ENCODE peak calls at places on chromosomes 11 and 22, in ten cellular contexts. J is RWPE1; N is activated T-cell treated with anti-CD3 and anti-CD28 coated beads, Interleukin-2, amount 50 U/mL, for 24 hours; G is adrenal gland; A is chondrocyte; Z is stimulated activated CD4-positive, alpha-beta T cell treated with anti-CD3 and anti-CD28 coated beads, Interleukin-2, amount 100 ng/mL, for 24 hours; Q is KG1; O is NCI-H226; Y is glomerular endothelial cell; W is frontal cortex. P is an unnamed sample.

GRCh38 chr11:1453611-1454386 is 32.8 kb downstream of the MOB2 start:
- DNase-seq in J (peak; percentile 56), N (no peak), G (no peak), A (no peak), Z (no peak), Q (no peak), O (no peak), Y (no peak), W (no peak), P (no peak)

GRCh38 chr22:49997932-49998717 is 14.4 kb downstream of the IL17REL start:
- DNase-seq in J (no peak), N (peak; percentile 31), G (no peak), A (peak; percentile 84), Z (no peak), Q (no peak), O (no peak), Y (no peak), W (no peak), P (no peak)

GRCh38 chr11:8948901-8949300 is 6.1 kb upstream of the ASCL3 start:
- DNase-seq in J (no peak), N (no peak), G (no peak), A (no peak), Z (no peak), Q (no peak), O (no peak), Y (no peak), W (no peak), P (no peak)

GRCh38 chr22:17629646-17630045 is 1.1 kb upstream of the ATP6V1E1 start:
- DNase-seq in J (no peak), N (no peak), G (no peak), A (no peak), Z (no peak), Q (no peak), O (no peak), Y (no peak), W (no peak), P (no peak)

GRCh38 chr11:8233691-8234424 is 29.8 kb downstream of the LMO1 start:
- DNase-seq in J (peak; percentile 90), N (no peak), G (peak; percentile 42), A (no peak), Z (no peak), Q (no peak), O (peak; percentile 61), Y (no peak), W (no peak), P (no peak)

GRCh38 chr11:33695051-33695566 is 5.5 kb downstream of the C11orf91 start:
- DNase-seq in J (no peak), N (no peak), G (no peak), A (no peak), Z (no peak), Q (no peak), O (no peak), Y (no peak), W (no peak), P (peak; percentile 98)

GRCh38 chr11:76323804-76324203 is 57.1 kb downstream of the THAP12 start:
- DNase-seq in J (no peak), N (no peak), G (no peak), A (peak; percentile 38), Z (no peak), Q (no peak), O (no peak), Y (no peak), W (no peak), P (no peak)

GRCh38 chr11:2519879-2520735 is 75.3 kb downstream of the KCNQ1 start:
- DNase-seq in J (no peak), N (peak; percentile 23), G (no peak), A (peak; percentile 82), Z (peak; percentile 11), Q (no peak), O (no peak), Y (no peak), W (no peak), P (no peak)

GRCh38 chr11:122074022-122074421 is 42.0 kb downstream of the BLID start:
- DNase-seq in J (no peak), N (no peak), G (no peak), A (no peak), Z (no peak), Q (no peak), O (no peak), Y (no peak), W (no peak), P (no peak)

GRCh38 chr11:94543695-94544581 is at the start of gene FUT4:
- DNase-seq in J (peak; percentile 81), N (peak; percentile 87), G (peak; percentile 88), A (peak; percentile 94), Z (peak; percentile 73), Q (peak; percentile 89), O (peak; percentile 85), Y (no peak), W (peak; percentile 79), P (peak; percentile 56)

GRCh38 chr22:17824452-17824851 is 50.2 kb upstream of the BID start:
- DNase-seq in J (no peak), N (no peak), G (no peak), A (no peak), Z (no peak), Q (no peak), O (no peak), Y (no peak), W (no peak), P (no peak)

GRCh38 chr11:126816655-126817054 is 183.9 kb downstream of the KIRREL3 start:
- DNase-seq in J (no peak), N (no peak), G (no peak), A (no peak), Z (no peak), Q (no peak), O (no peak), Y (no peak), W (no peak), P (no peak)

GRCh38 chr11:102115557-102115956 is 5.3 kb downstream of the YAP1 start:
- DNase-seq in J (no peak), N (no peak), G (no peak), A (no peak), Z (no peak), Q (no peak), O (no peak), Y (no peak), W (no peak), P (no peak)

GRCh38 chr11:115958089-115959000 is 454.1 kb upstream of the CADM1 start:
- DNase-seq in J (no peak), N (no peak), G (no peak), A (no peak), Z (no peak), Q (no peak), O (no peak), Y (no peak), W (no peak), P (no peak)

GRCh38 chr11:122852071-122852831 is 14.0 kb downstream of the CRTAM start:
- DNase-seq in J (no peak), N (no peak), G (no peak), A (no peak), Z (peak; percentile 37), Q (no peak), O (no peak), Y (no peak), W (no peak), P (no peak)

P was measured in dermis microvascular lymphatic vessel endothelial cell.